ENCODE peak calls at places on chromosomes 16 and 17, in four cellular contexts. One of them, this sample, is unnamed.

GRCh38 chr16:22425036-22425801 is 50.8 kb upstream of the CDR2 start:
- DNase-seq in GM12864: no peak
- DNase-seq in sciatic nerve: peak
- DNase-seq in prostate gland: no peak
- DNase-seq in this sample: no peak

GRCh38 chr16:54284931-54285413 is 1.6 kb downstream of the IRX3 start:
- DNase-seq in sciatic nerve: peak
- DNase-seq in prostate gland: no peak
- DNase-seq in GM12864: no peak
- DNase-seq in this sample: peak

GRCh38 chr17:22518185-22518584 is 825.9 kb downstream of the KCNJ18 start:
- DNase-seq in GM12864: no peak
- DNase-seq in sciatic nerve: no peak
- DNase-seq in prostate gland: no peak
- DNase-seq in this sample: no peak

GRCh38 chr17:7263071-7263800 is 958 bp upstream of the CLDN7 start:
- DNase-seq in GM12864: no peak
- DNase-seq in prostate gland: no peak
- DNase-seq in sciatic nerve: no peak
- DNase-seq in this sample: peak

GRCh38 chr17:47257651-47258339 is 4.2 kb downstream of the ITGB3 start:
- DNase-seq in prostate gland: no peak
- DNase-seq in GM12864: no peak
- DNase-seq in sciatic nerve: no peak
- DNase-seq in this sample: no peak

GRCh38 chr17:54404259-54404658 is 496.4 kb upstream of the TOM1L1 start:
- DNase-seq in GM12864: no peak
- DNase-seq in sciatic nerve: no peak
- DNase-seq in prostate gland: no peak
- DNase-seq in this sample: no peak

GRCh38 chr17:41545829-41546410 is 17.8 kb upstream of the KRT19 start:
- DNase-seq in GM12864: no peak
- DNase-seq in prostate gland: no peak
- DNase-seq in sciatic nerve: no peak
- DNase-seq in this sample: no peak

GRCh38 chr16:50183316-50183715 is 30.2 kb downstream of the TENT4B start:
- DNase-seq in prostate gland: no peak
- DNase-seq in GM12864: no peak
- DNase-seq in sciatic nerve: no peak
- DNase-seq in this sample: no peak

GRCh38 chr16:11047057-11047456 is 102.7 kb downstream of the CLEC16A start:
- DNase-seq in GM12864: no peak
- DNase-seq in prostate gland: no peak
- DNase-seq in sciatic nerve: no peak
- DNase-seq in this sample: no peak

GRCh38 chr17:34386925-34387550 is 24.0 kb upstream of the CCL1 start:
- DNase-seq in sciatic nerve: no peak
- DNase-seq in GM12864: no peak
- DNase-seq in prostate gland: no peak
- DNase-seq in this sample: no peak

GRCh38 chr16:17766012-17766411 is 295.3 kb upstream of the XYLT1 start:
- DNase-seq in GM12864: no peak
- DNase-seq in sciatic nerve: no peak
- DNase-seq in prostate gland: no peak
- DNase-seq in this sample: no peak

GRCh38 chr17:44769647-44770084 is 10.9 kb downstream of the ADAM11 start:
- DNase-seq in sciatic nerve: no peak
- DNase-seq in prostate gland: no peak
- DNase-seq in GM12864: no peak
- DNase-seq in this sample: no peak

GRCh38 chr17:28953444-28954118 is 2.3 kb upstream of the PHF12 start:
- DNase-seq in sciatic nerve: peak
- DNase-seq in prostate gland: peak
- DNase-seq in GM12864: no peak
- DNase-seq in this sample: no peak